ENCODE peak calls at places on chromosomes 11 and 22, in six cellular contexts. One of them, this sample, is unnamed. For H3K27me3, the result is how much of the 10 kb centered on the place peaks cover.

GRCh38 chr11:123371506-123372297 is 58.4 kb upstream of the GRAMD1B start:
- DNase-seq in heart left ventricle: no peak
- DNase-seq in fibroblast of lung: no peak
- DNase-seq in brain microvascular endothelial cell: no peak
- DNase-seq in right lobe of liver: no peak
- DNase-seq in psoas muscle: no peak
- DNase-seq in this sample: no peak

GRCh38 chr11:5690736-5691135 is 1.1 kb downstream of the TRIM22 start:
- DNase-seq in heart left ventricle: no peak
- DNase-seq in fibroblast of lung: peak
- DNase-seq in brain microvascular endothelial cell: no peak
- DNase-seq in right lobe of liver: no peak
- DNase-seq in psoas muscle: no peak
- DNase-seq in this sample: no peak

GRCh38 chr22:22110548-22111266 is 128.1 kb upstream of the TOP3B start:
- DNase-seq in heart left ventricle: peak
- DNase-seq in fibroblast of lung: peak
- DNase-seq in brain microvascular endothelial cell: peak
- DNase-seq in right lobe of liver: no peak
- DNase-seq in psoas muscle: no peak
- DNase-seq in this sample: no peak

GRCh38 chr22:30767656-30768055 is 73.0 kb downstream of the OSBP2 start:
- DNase-seq in heart left ventricle: no peak
- DNase-seq in fibroblast of lung: no peak
- DNase-seq in brain microvascular endothelial cell: no peak
- DNase-seq in right lobe of liver: no peak
- DNase-seq in psoas muscle: no peak
- DNase-seq in this sample: no peak

GRCh38 chr11:122523841-122524531 is 131.5 kb upstream of the UBASH3B start:
- DNase-seq in heart left ventricle: peak
- DNase-seq in fibroblast of lung: peak
- DNase-seq in brain microvascular endothelial cell: no peak
- DNase-seq in right lobe of liver: no peak
- DNase-seq in psoas muscle: no peak
- DNase-seq in this sample: no peak

GRCh38 chr11:2777871-2778629 is 78.3 kb upstream of the KCNQ1OT1 start:
- DNase-seq in heart left ventricle: peak
- DNase-seq in fibroblast of lung: no peak
- DNase-seq in brain microvascular endothelial cell: no peak
- DNase-seq in right lobe of liver: peak
- DNase-seq in psoas muscle: peak
- DNase-seq in this sample: no peak

GRCh38 chr11:133350045-133350444 is 182.3 kb downstream of the OPCML start:
- DNase-seq in heart left ventricle: no peak
- DNase-seq in fibroblast of lung: no peak
- DNase-seq in brain microvascular endothelial cell: no peak
- DNase-seq in right lobe of liver: no peak
- DNase-seq in psoas muscle: no peak
- DNase-seq in this sample: no peak

GRCh38 chr11:123357990-123358827 is 71.9 kb upstream of the GRAMD1B start:
- DNase-seq in heart left ventricle: peak
- DNase-seq in fibroblast of lung: peak
- DNase-seq in brain microvascular endothelial cell: no peak
- DNase-seq in right lobe of liver: peak
- DNase-seq in psoas muscle: no peak
- DNase-seq in this sample: no peak

GRCh38 chr11:68263444-68264035 is 8.2 kb downstream of the C11orf24 start:
- DNase-seq in heart left ventricle: no peak
- DNase-seq in fibroblast of lung: peak
- DNase-seq in brain microvascular endothelial cell: no peak
- DNase-seq in right lobe of liver: no peak
- DNase-seq in psoas muscle: no peak
- DNase-seq in this sample: no peak

GRCh38 chr11:77547863-77548551 is 41.7 kb upstream of the AQP11 start:
- DNase-seq in heart left ventricle: no peak
- DNase-seq in fibroblast of lung: peak
- DNase-seq in brain microvascular endothelial cell: peak
- DNase-seq in right lobe of liver: no peak
- DNase-seq in psoas muscle: no peak
- DNase-seq in this sample: no peak

GRCh38 chr22:39955675-39956074 is 4.5 kb upstream of the TMA7B start:
- DNase-seq in heart left ventricle: no peak
- DNase-seq in fibroblast of lung: no peak
- DNase-seq in brain microvascular endothelial cell: no peak
- DNase-seq in right lobe of liver: no peak
- DNase-seq in psoas muscle: no peak
- DNase-seq in this sample: no peak

GRCh38 chr11:33988586-33989370 is 62.8 kb upstream of the CAPRIN1 start:
- DNase-seq in heart left ventricle: no peak
- DNase-seq in fibroblast of lung: no peak
- DNase-seq in brain microvascular endothelial cell: no peak
- DNase-seq in right lobe of liver: no peak
- DNase-seq in psoas muscle: no peak
- DNase-seq in this sample: no peak

GRCh38 chr22:50626314-50626855 is 1.6 kb downstream of the ARSA start:
- DNase-seq in heart left ventricle: no peak
- DNase-seq in fibroblast of lung: no peak
- DNase-seq in brain microvascular endothelial cell: no peak
- DNase-seq in right lobe of liver: no peak
- DNase-seq in psoas muscle: no peak
- DNase-seq in this sample: no peak

GRCh38 chr11:72720047-72720446 is 32.2 kb downstream of the ARAP1 start:
- DNase-seq in heart left ventricle: no peak
- DNase-seq in fibroblast of lung: no peak
- DNase-seq in brain microvascular endothelial cell: no peak
- DNase-seq in right lobe of liver: no peak
- DNase-seq in psoas muscle: no peak
- DNase-seq in this sample: no peak

GRCh38 chr22:44057411-44057987 is 33.4 kb downstream of the PARVB start:
- DNase-seq in heart left ventricle: peak
- DNase-seq in fibroblast of lung: no peak
- DNase-seq in brain microvascular endothelial cell: no peak
- DNase-seq in right lobe of liver: no peak
- DNase-seq in psoas muscle: peak
- DNase-seq in this sample: no peak

GRCh38 chr11:115678942-115679341 is 174.7 kb upstream of the CADM1 start:
- DNase-seq in heart left ventricle: peak
- DNase-seq in fibroblast of lung: no peak
- DNase-seq in brain microvascular endothelial cell: no peak
- DNase-seq in right lobe of liver: no peak
- DNase-seq in psoas muscle: peak
- DNase-seq in this sample: no peak

GRCh38 chr11:83336993-83337392 is 50.8 kb upstream of the CCDC90B start:
- DNase-seq in heart left ventricle: no peak
- DNase-seq in fibroblast of lung: no peak
- DNase-seq in brain microvascular endothelial cell: no peak
- DNase-seq in right lobe of liver: no peak
- DNase-seq in psoas muscle: no peak
- DNase-seq in this sample: no peak

GRCh38 chr11:69035150-69035958 is 13.4 kb upstream of the TPCN2 start:
- DNase-seq in heart left ventricle: no peak
- DNase-seq in fibroblast of lung: no peak
- DNase-seq in brain microvascular endothelial cell: no peak
- DNase-seq in right lobe of liver: no peak
- DNase-seq in psoas muscle: no peak
- DNase-seq in this sample: no peak

GRCh38 chr11:65210361-65210731 is 28.6 kb downstream of the CAPN1 start:
- DNase-seq in heart left ventricle: no peak
- DNase-seq in fibroblast of lung: no peak
- DNase-seq in brain microvascular endothelial cell: no peak
- DNase-seq in right lobe of liver: no peak
- DNase-seq in psoas muscle: no peak
- DNase-seq in this sample: no peak

GRCh38 chr11:65210748-65211147 is 29.0 kb downstream of the CAPN1 start:
- DNase-seq in heart left ventricle: no peak
- DNase-seq in fibroblast of lung: no peak
- DNase-seq in brain microvascular endothelial cell: no peak
- DNase-seq in right lobe of liver: no peak
- DNase-seq in psoas muscle: no peak
- DNase-seq in this sample: no peak

GRCh38 chr11:65213322-65214211 is 31.8 kb downstream of the CAPN1 start:
- DNase-seq in heart left ventricle: no peak
- DNase-seq in fibroblast of lung: peak
- DNase-seq in brain microvascular endothelial cell: no peak
- DNase-seq in right lobe of liver: no peak
- DNase-seq in psoas muscle: no peak
- DNase-seq in this sample: no peak

GRCh38 chr11:65211293-65212105 is 29.8 kb downstream of the CAPN1 start:
- DNase-seq in heart left ventricle: no peak
- DNase-seq in fibroblast of lung: no peak
- DNase-seq in brain microvascular endothelial cell: no peak
- DNase-seq in right lobe of liver: no peak
- DNase-seq in psoas muscle: no peak
- DNase-seq in this sample: no peak

DNA sequence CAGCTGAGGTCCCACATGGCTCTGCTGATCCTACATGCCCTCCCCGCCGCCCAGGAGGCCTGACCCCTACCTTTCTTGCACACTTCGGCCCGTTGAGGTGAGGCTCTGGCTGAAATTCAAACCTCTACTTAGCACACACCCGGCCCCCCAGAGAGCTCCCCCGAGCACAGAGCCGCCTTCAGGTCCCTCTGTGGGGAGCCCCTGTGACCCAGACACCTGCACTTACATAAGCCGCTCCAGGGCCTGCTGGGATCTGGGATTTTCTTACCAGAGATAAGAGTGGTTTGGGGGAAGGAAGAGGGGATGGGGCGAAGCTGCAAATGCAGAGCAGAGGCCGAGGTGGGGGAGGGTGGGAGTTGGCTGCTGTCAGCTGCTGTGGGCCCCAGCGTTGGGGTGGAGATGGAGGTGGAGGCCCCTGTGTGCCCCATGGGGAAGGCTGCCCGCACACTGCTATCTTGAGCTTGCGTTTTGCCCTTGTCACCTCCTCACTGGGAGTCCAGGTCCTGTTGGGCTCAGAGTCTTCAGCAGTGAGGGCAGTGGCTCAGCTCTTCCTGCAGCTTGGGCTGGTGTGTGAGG is 30.6 kb downstream of the CAPN1 start:
- DNase-seq in heart left ventricle: no peak
- DNase-seq in fibroblast of lung: no peak
- DNase-seq in brain microvascular endothelial cell: no peak
- DNase-seq in right lobe of liver: no peak
- DNase-seq in psoas muscle: no peak
- DNase-seq in this sample: no peak
- H3K4me3 ChIP-seq in heart left ventricle: no peak
- H3K4me3 ChIP-seq in fibroblast of lung: no peak
- H3K4me3 ChIP-seq in brain microvascular endothelial cell: no peak
- H3K4me3 ChIP-seq in right lobe of liver: no peak
- H3K4me3 ChIP-seq in psoas muscle: no peak
- H3K4me3 ChIP-seq in this sample: no peak

DNA sequence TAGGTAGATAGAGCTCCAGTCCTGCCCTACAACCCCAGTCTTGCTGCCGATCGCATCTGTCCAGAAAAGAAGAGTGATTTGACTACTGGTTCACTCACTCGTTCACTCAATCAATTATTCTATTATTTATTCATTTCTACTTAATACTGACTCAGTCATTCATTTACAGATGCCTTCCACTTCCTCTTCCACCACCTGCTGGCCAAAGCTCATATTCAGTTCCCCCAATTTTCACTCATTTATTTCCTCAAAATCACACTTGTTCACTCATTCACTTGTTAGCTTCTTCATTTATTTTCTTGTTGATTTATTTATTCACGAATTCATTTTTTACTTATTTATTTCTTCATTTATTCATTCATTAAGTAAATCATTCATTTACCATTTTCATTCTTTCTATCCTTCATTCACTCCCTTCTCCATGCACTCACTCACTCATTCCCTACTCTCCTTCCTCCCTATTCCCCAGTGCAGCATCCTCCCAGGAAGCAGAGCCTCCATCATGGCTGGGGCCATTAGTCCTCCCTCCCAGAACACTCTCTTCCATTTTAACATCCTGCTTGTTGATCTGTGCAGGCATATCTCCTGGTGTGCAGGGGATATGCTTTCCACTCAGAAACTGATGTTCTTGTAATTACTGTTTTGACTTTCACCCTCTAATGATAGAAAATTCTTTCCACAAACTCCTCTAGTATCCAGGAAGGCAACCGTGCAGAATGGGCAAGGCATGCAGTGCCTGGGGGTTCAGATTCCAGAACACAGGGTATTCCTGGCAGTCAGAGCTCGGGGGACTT is 281.0 kb downstream of the TENM4 start:
- DNase-seq in heart left ventricle: no peak
- DNase-seq in fibroblast of lung: no peak
- DNase-seq in brain microvascular endothelial cell: no peak
- DNase-seq in right lobe of liver: no peak
- DNase-seq in psoas muscle: no peak
- DNase-seq in this sample: no peak
- TF ChIP-seq CTCF in heart left ventricle: no peak
- TF ChIP-seq CTCF in fibroblast of lung: peak
- TF ChIP-seq CTCF in brain microvascular endothelial cell: peak
- TF ChIP-seq CTCF in right lobe of liver: no peak
- TF ChIP-seq CTCF in psoas muscle: no peak
- TF ChIP-seq CTCF in this sample: peak

GRCh38 chr11:17490232-17490631 is 13.6 kb upstream of the ABCC8 start:
- DNase-seq in heart left ventricle: no peak
- DNase-seq in fibroblast of lung: no peak
- DNase-seq in brain microvascular endothelial cell: no peak
- DNase-seq in right lobe of liver: no peak
- DNase-seq in psoas muscle: no peak
- DNase-seq in this sample: no peak

GRCh38 chr11:17486666-17487065 is 10.0 kb upstream of the ABCC8 start:
- DNase-seq in heart left ventricle: no peak
- DNase-seq in fibroblast of lung: no peak
- DNase-seq in brain microvascular endothelial cell: no peak
- DNase-seq in right lobe of liver: no peak
- DNase-seq in psoas muscle: no peak
- DNase-seq in this sample: no peak

GRCh38 chr11:17489729-17490128 is 13.1 kb upstream of the ABCC8 start:
- DNase-seq in heart left ventricle: no peak
- DNase-seq in fibroblast of lung: no peak
- DNase-seq in brain microvascular endothelial cell: no peak
- DNase-seq in right lobe of liver: no peak
- DNase-seq in psoas muscle: no peak
- DNase-seq in this sample: no peak

GRCh38 chr11:17490938-17491337 is 14.3 kb upstream of the ABCC8 start:
- DNase-seq in heart left ventricle: no peak
- DNase-seq in fibroblast of lung: no peak
- DNase-seq in brain microvascular endothelial cell: no peak
- DNase-seq in right lobe of liver: no peak
- DNase-seq in psoas muscle: no peak
- DNase-seq in this sample: no peak

GRCh38 chr11:17488563-17488962 is 11.9 kb upstream of the ABCC8 start:
- DNase-seq in heart left ventricle: no peak
- DNase-seq in fibroblast of lung: no peak
- DNase-seq in brain microvascular endothelial cell: no peak
- DNase-seq in right lobe of liver: no peak
- DNase-seq in psoas muscle: no peak
- DNase-seq in this sample: no peak
- H3K27me3 ChIP-seq in heart left ventricle: under half
- H3K27me3 ChIP-seq in fibroblast of lung: under half
- H3K27me3 ChIP-seq in brain microvascular endothelial cell: under half
- H3K27me3 ChIP-seq in right lobe of liver: under half
- H3K27me3 ChIP-seq in psoas muscle: under half
- H3K27me3 ChIP-seq in this sample: under half

DNA sequence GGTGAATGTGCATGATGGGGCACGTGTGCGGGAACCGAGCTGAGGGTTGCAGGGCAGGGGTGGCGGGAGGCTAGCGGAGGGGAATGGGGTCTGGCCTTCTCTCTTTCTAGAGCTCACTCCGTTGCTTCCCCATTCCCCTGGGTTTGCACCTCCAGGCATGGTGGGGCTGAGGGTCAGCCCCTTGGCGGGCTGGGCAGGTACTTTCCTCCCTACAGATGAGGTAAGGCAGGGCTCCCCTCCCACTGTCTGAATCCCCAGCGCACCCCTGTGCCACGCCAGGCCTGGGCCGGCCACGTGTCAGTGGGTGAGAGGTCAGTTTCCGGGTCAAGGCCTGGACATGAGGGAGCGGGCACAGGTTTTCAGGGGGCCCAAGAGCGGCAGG is 8.9 kb downstream of the SUSD2 start:
- DNase-seq in heart left ventricle: no peak
- DNase-seq in fibroblast of lung: no peak
- DNase-seq in brain microvascular endothelial cell: no peak
- DNase-seq in right lobe of liver: peak
- DNase-seq in psoas muscle: peak
- DNase-seq in this sample: no peak
- H3K4me3 ChIP-seq in heart left ventricle: no peak
- H3K4me3 ChIP-seq in fibroblast of lung: no peak
- H3K4me3 ChIP-seq in brain microvascular endothelial cell: no peak
- H3K4me3 ChIP-seq in right lobe of liver: no peak
- H3K4me3 ChIP-seq in psoas muscle: no peak
- H3K4me3 ChIP-seq in this sample: no peak